ENCODE peak calls at places on chromosomes 13 and 19, in six cellular contexts. One of them, this sample, is unnamed. For H3K4me1, the result is how much of the 10 kb centered on the place peaks cover.

GRCh38 chr13:76335463-76335862 is 550.7 kb downstream of the KCTD12 start:
- DNase-seq in IMR-90: no peak
- DNase-seq in hepatocyte: no peak
- DNase-seq in neuronal stem cell: no peak
- DNase-seq in heart right ventricle: no peak
- DNase-seq in HepG2: no peak
- DNase-seq in this sample: no peak

GRCh38 chr19:6767357-6768235 is at the start of gene SH2D3A:
- DNase-seq in heart right ventricle: peak
- DNase-seq in IMR-90: peak
- DNase-seq in neuronal stem cell: peak
- DNase-seq in HepG2: peak
- DNase-seq in hepatocyte: peak
- DNase-seq in this sample: no peak

GRCh38 chr19:50378863-50379236 is 2.6 kb downstream of the NR1H2 start:
- DNase-seq in neuronal stem cell: no peak
- DNase-seq in HepG2: no peak
- DNase-seq in heart right ventricle: no peak
- DNase-seq in IMR-90: no peak
- DNase-seq in hepatocyte: no peak
- DNase-seq in this sample: no peak

GRCh38 chr13:41645313-41645712 is 188.0 kb downstream of the RGCC start:
- DNase-seq in neuronal stem cell: no peak
- DNase-seq in heart right ventricle: no peak
- DNase-seq in HepG2: peak
- DNase-seq in hepatocyte: peak
- DNase-seq in IMR-90: peak
- DNase-seq in this sample: peak

GRCh38 chr13:76350399-76350798 is 535.8 kb downstream of the KCTD12 start:
- DNase-seq in IMR-90: peak
- DNase-seq in heart right ventricle: no peak
- DNase-seq in hepatocyte: peak
- DNase-seq in HepG2: no peak
- DNase-seq in neuronal stem cell: no peak
- DNase-seq in this sample: no peak

GRCh38 chr13:56009418-56009817 is 1131.3 kb upstream of the PRR20A start:
- DNase-seq in hepatocyte: no peak
- DNase-seq in IMR-90: no peak
- DNase-seq in neuronal stem cell: no peak
- DNase-seq in HepG2: no peak
- DNase-seq in heart right ventricle: no peak
- DNase-seq in this sample: no peak

GRCh38 chr13:50908371-50908770 is 1.2 kb upstream of the RNASEH2B start:
- DNase-seq in IMR-90: no peak
- DNase-seq in HepG2: no peak
- DNase-seq in heart right ventricle: no peak
- DNase-seq in hepatocyte: no peak
- DNase-seq in neuronal stem cell: no peak
- DNase-seq in this sample: no peak

GRCh38 chr13:98413796-98414195 is 163.1 kb downstream of the STK24 start:
- DNase-seq in heart right ventricle: no peak
- DNase-seq in neuronal stem cell: no peak
- DNase-seq in hepatocyte: no peak
- DNase-seq in IMR-90: no peak
- DNase-seq in HepG2: no peak
- DNase-seq in this sample: no peak

GRCh38 chr13:93942016-93942415 is 537.5 kb downstream of the DCT start:
- DNase-seq in IMR-90: peak
- DNase-seq in hepatocyte: no peak
- DNase-seq in neuronal stem cell: no peak
- DNase-seq in HepG2: no peak
- DNase-seq in heart right ventricle: no peak
- DNase-seq in this sample: no peak

GRCh38 chr19:1009043-1009975 is 9.1 kb downstream of the GRIN3B start:
- DNase-seq in IMR-90: peak
- DNase-seq in hepatocyte: no peak
- DNase-seq in HepG2: no peak
- DNase-seq in neuronal stem cell: no peak
- DNase-seq in heart right ventricle: no peak
- DNase-seq in this sample: no peak

GRCh38 chr19:19539738-19540703 is 2.0 kb downstream of the CILP2 start:
- DNase-seq in IMR-90: peak
- DNase-seq in neuronal stem cell: no peak
- DNase-seq in heart right ventricle: peak
- DNase-seq in HepG2: no peak
- DNase-seq in hepatocyte: peak
- DNase-seq in this sample: no peak

GRCh38 chr19:23554548-23554947 is 132.5 kb downstream of the ZNF675 start:
- DNase-seq in neuronal stem cell: no peak
- DNase-seq in heart right ventricle: no peak
- DNase-seq in HepG2: no peak
- DNase-seq in hepatocyte: no peak
- DNase-seq in IMR-90: no peak
- DNase-seq in this sample: no peak

GRCh38 chr19:2027361-2027760 is 11.8 kb upstream of the BTBD2 start:
- DNase-seq in HepG2: no peak
- DNase-seq in heart right ventricle: no peak
- DNase-seq in neuronal stem cell: no peak
- DNase-seq in IMR-90: peak
- DNase-seq in hepatocyte: no peak
- DNase-seq in this sample: no peak

GRCh38 chr13:42000836-42001235 is 39.9 kb upstream of the VWA8 start:
- DNase-seq in heart right ventricle: no peak
- DNase-seq in IMR-90: no peak
- DNase-seq in hepatocyte: no peak
- DNase-seq in neuronal stem cell: no peak
- DNase-seq in HepG2: no peak
- DNase-seq in this sample: no peak

GRCh38 chr13:79779761-79780160 is 298.8 kb downstream of the NDFIP2 start:
- DNase-seq in HepG2: peak
- DNase-seq in neuronal stem cell: peak
- DNase-seq in heart right ventricle: no peak
- DNase-seq in IMR-90: peak
- DNase-seq in hepatocyte: peak
- DNase-seq in this sample: peak

GRCh38 chr13:79781829-79782540 is 301.0 kb downstream of the NDFIP2 start:
- DNase-seq in heart right ventricle: no peak
- DNase-seq in HepG2: no peak
- DNase-seq in IMR-90: peak
- DNase-seq in hepatocyte: no peak
- DNase-seq in neuronal stem cell: no peak
- DNase-seq in this sample: no peak

GRCh38 chr13:79780240-79780639 is 299.3 kb downstream of the NDFIP2 start:
- DNase-seq in heart right ventricle: no peak
- DNase-seq in hepatocyte: no peak
- DNase-seq in HepG2: no peak
- DNase-seq in IMR-90: peak
- DNase-seq in neuronal stem cell: no peak
- DNase-seq in this sample: no peak

GRCh38 chr13:79786176-79786575 is 305.2 kb downstream of the NDFIP2 start:
- DNase-seq in heart right ventricle: no peak
- DNase-seq in neuronal stem cell: no peak
- DNase-seq in HepG2: no peak
- DNase-seq in hepatocyte: no peak
- DNase-seq in IMR-90: no peak
- DNase-seq in this sample: no peak

GRCh38 chr13:79782541-79783216 is 301.7 kb downstream of the NDFIP2 start:
- DNase-seq in neuronal stem cell: peak
- DNase-seq in IMR-90: peak
- DNase-seq in hepatocyte: peak
- DNase-seq in heart right ventricle: peak
- DNase-seq in HepG2: peak
- DNase-seq in this sample: peak
- H3K4me1 ChIP-seq in neuronal stem cell: under half
- H3K4me1 ChIP-seq in IMR-90: under half
- H3K4me1 ChIP-seq in hepatocyte: under half
- H3K4me1 ChIP-seq in heart right ventricle: under half
- H3K4me1 ChIP-seq in HepG2: under half
- H3K4me1 ChIP-seq in this sample: under half

GRCh38 chr13:47831265-47831664 is 169.8 kb downstream of the SUCLA2 start:
- DNase-seq in neuronal stem cell: no peak
- DNase-seq in HepG2: peak
- DNase-seq in IMR-90: peak
- DNase-seq in heart right ventricle: no peak
- DNase-seq in hepatocyte: no peak
- DNase-seq in this sample: no peak
- H3K27ac ChIP-seq in neuronal stem cell: no peak
- H3K27ac ChIP-seq in HepG2: no peak
- H3K27ac ChIP-seq in IMR-90: no peak
- H3K27ac ChIP-seq in heart right ventricle: no peak
- H3K27ac ChIP-seq in hepatocyte: no peak
- H3K27ac ChIP-seq in this sample: no peak

GRCh38 chr13:23845309-23845708 is 43.9 kb downstream of the MIPEP start:
- DNase-seq in heart right ventricle: no peak
- DNase-seq in HepG2: no peak
- DNase-seq in hepatocyte: no peak
- DNase-seq in neuronal stem cell: no peak
- DNase-seq in IMR-90: no peak
- DNase-seq in this sample: no peak

GRCh38 chr13:23844132-23844531 is 45.1 kb downstream of the MIPEP start:
- DNase-seq in heart right ventricle: no peak
- DNase-seq in neuronal stem cell: no peak
- DNase-seq in HepG2: no peak
- DNase-seq in hepatocyte: no peak
- DNase-seq in IMR-90: no peak
- DNase-seq in this sample: no peak

GRCh38 chr13:23847545-23847944 is 41.7 kb downstream of the MIPEP start:
- DNase-seq in neuronal stem cell: no peak
- DNase-seq in IMR-90: no peak
- DNase-seq in hepatocyte: no peak
- DNase-seq in heart right ventricle: no peak
- DNase-seq in HepG2: no peak
- DNase-seq in this sample: no peak

GRCh38 chr13:23848019-23848418 is 41.2 kb downstream of the MIPEP start:
- DNase-seq in HepG2: no peak
- DNase-seq in neuronal stem cell: no peak
- DNase-seq in IMR-90: no peak
- DNase-seq in heart right ventricle: no peak
- DNase-seq in hepatocyte: no peak
- DNase-seq in this sample: no peak

DNA sequence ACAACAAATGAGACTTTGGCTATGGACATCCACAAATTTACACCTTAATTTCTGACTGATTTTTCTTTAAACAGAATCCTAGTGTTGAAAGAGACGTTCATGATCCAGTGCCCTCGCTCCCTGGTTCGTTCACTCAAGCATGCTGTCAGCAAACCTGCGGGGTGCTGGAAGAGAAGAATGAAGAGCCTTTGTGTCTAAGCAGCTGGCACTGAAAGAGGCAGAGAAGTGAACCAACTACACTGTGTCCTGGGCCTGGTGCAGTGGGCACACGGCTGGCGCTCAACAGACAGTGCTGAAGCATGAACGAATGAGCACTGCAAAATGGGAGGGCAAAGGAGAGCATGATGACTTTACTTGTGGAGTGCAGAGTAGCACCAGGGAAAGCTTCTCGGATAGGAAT is 46.8 kb downstream of the MIPEP start:
- DNase-seq in heart right ventricle: no peak
- DNase-seq in neuronal stem cell: no peak
- DNase-seq in IMR-90: no peak
- DNase-seq in hepatocyte: no peak
- DNase-seq in HepG2: no peak
- DNase-seq in this sample: no peak
- H3K4me1 ChIP-seq in heart right ventricle: under half
- H3K4me1 ChIP-seq in neuronal stem cell: under half
- H3K4me1 ChIP-seq in IMR-90: under half
- H3K4me1 ChIP-seq in hepatocyte: under half
- H3K4me1 ChIP-seq in HepG2: under half
- H3K4me1 ChIP-seq in this sample: under half

GRCh38 chr13:48414501-48414900 is 1.6 kb upstream of the LPAR6 start:
- DNase-seq in heart right ventricle: no peak
- DNase-seq in IMR-90: no peak
- DNase-seq in neuronal stem cell: no peak
- DNase-seq in hepatocyte: no peak
- DNase-seq in HepG2: no peak
- DNase-seq in this sample: no peak
- H3K27ac ChIP-seq in heart right ventricle: no peak
- H3K27ac ChIP-seq in IMR-90: no peak
- H3K27ac ChIP-seq in neuronal stem cell: no peak
- H3K27ac ChIP-seq in hepatocyte: no peak
- H3K27ac ChIP-seq in HepG2: no peak
- H3K27ac ChIP-seq in this sample: no peak

This sample was measured in right atrium auricular region.